ENCODE peak calls at places on chromosomes 2 and 18, in six cellular contexts. One of them, this sample, is unnamed. For H3K36me3, the result is how much of the 10 kb centered on the place peaks cover.

GRCh38 chr2:11807156-11808015 is 61.0 kb downstream of the LPIN1 start:
- DNase-seq in cardiac muscle cell: peak
- DNase-seq in GM23338: no peak
- DNase-seq in Karpas-422: no peak
- DNase-seq in adrenal gland: peak
- DNase-seq in fibroblast of lung: no peak
- DNase-seq in this sample: no peak

GRCh38 chr2:128367601-128368359 is 49.1 kb upstream of the HS6ST1 start:
- DNase-seq in cardiac muscle cell: no peak
- DNase-seq in GM23338: no peak
- DNase-seq in Karpas-422: no peak
- DNase-seq in adrenal gland: no peak
- DNase-seq in fibroblast of lung: no peak
- DNase-seq in this sample: peak

GRCh38 chr2:181953773-181954537 is 31.7 kb upstream of the PPP1R1C start:
- DNase-seq in cardiac muscle cell: peak
- DNase-seq in GM23338: peak
- DNase-seq in Karpas-422: peak
- DNase-seq in adrenal gland: peak
- DNase-seq in fibroblast of lung: peak
- DNase-seq in this sample: peak

GRCh38 chr2:159177957-159178356 is 108.5 kb downstream of the WDSUB1 start:
- DNase-seq in cardiac muscle cell: no peak
- DNase-seq in GM23338: peak
- DNase-seq in Karpas-422: no peak
- DNase-seq in adrenal gland: no peak
- DNase-seq in fibroblast of lung: no peak
- DNase-seq in this sample: no peak

GRCh38 chr2:62456721-62457539 is 49.1 kb downstream of the TMEM17 start:
- DNase-seq in cardiac muscle cell: peak
- DNase-seq in GM23338: peak
- DNase-seq in Karpas-422: peak
- DNase-seq in adrenal gland: peak
- DNase-seq in fibroblast of lung: peak
- DNase-seq in this sample: peak

GRCh38 chr18:32909798-32910561 is 137.2 kb upstream of the KLHL14 start:
- DNase-seq in cardiac muscle cell: no peak
- DNase-seq in GM23338: no peak
- DNase-seq in Karpas-422: peak
- DNase-seq in adrenal gland: no peak
- DNase-seq in fibroblast of lung: no peak
- DNase-seq in this sample: no peak

GRCh38 chr2:2271471-2271941 is 59.6 kb downstream of the MYT1L start:
- DNase-seq in cardiac muscle cell: no peak
- DNase-seq in GM23338: no peak
- DNase-seq in Karpas-422: no peak
- DNase-seq in adrenal gland: peak
- DNase-seq in fibroblast of lung: peak
- DNase-seq in this sample: no peak

GRCh38 chr18:31511098-31511497 is 13.1 kb downstream of the DSG2 start:
- DNase-seq in cardiac muscle cell: no peak
- DNase-seq in GM23338: no peak
- DNase-seq in Karpas-422: peak
- DNase-seq in adrenal gland: no peak
- DNase-seq in fibroblast of lung: no peak
- DNase-seq in this sample: no peak

GRCh38 chr2:221961561-221961960 is 337.2 kb downstream of the PAX3 start:
- DNase-seq in cardiac muscle cell: no peak
- DNase-seq in GM23338: no peak
- DNase-seq in Karpas-422: no peak
- DNase-seq in adrenal gland: no peak
- DNase-seq in fibroblast of lung: no peak
- DNase-seq in this sample: no peak

GRCh38 chr2:204187513-204188088 is 251.0 kb downstream of the ICOS start:
- DNase-seq in cardiac muscle cell: no peak
- DNase-seq in GM23338: no peak
- DNase-seq in Karpas-422: no peak
- DNase-seq in adrenal gland: no peak
- DNase-seq in fibroblast of lung: no peak
- DNase-seq in this sample: no peak

GRCh38 chr2:174939046-174939445 is 66.1 kb downstream of the CHN1 start:
- DNase-seq in cardiac muscle cell: no peak
- DNase-seq in GM23338: no peak
- DNase-seq in Karpas-422: no peak
- DNase-seq in adrenal gland: no peak
- DNase-seq in fibroblast of lung: peak
- DNase-seq in this sample: no peak

GRCh38 chr2:199602271-199602895 is 144.6 kb upstream of the SATB2 start:
- DNase-seq in cardiac muscle cell: no peak
- DNase-seq in GM23338: peak
- DNase-seq in Karpas-422: no peak
- DNase-seq in adrenal gland: no peak
- DNase-seq in fibroblast of lung: peak
- DNase-seq in this sample: peak

GRCh38 chr18:78487649-78488048 is 492.0 kb upstream of the SALL3 start:
- DNase-seq in cardiac muscle cell: no peak
- DNase-seq in GM23338: no peak
- DNase-seq in Karpas-422: no peak
- DNase-seq in adrenal gland: peak
- DNase-seq in fibroblast of lung: no peak
- DNase-seq in this sample: no peak

GRCh38 chr2:23926289-23926749 is 604 bp downstream of the ATAD2B start:
- DNase-seq in cardiac muscle cell: peak
- DNase-seq in GM23338: peak
- DNase-seq in Karpas-422: peak
- DNase-seq in adrenal gland: no peak
- DNase-seq in fibroblast of lung: no peak
- DNase-seq in this sample: peak

GRCh38 chr2:239300871-239301742 is 99.7 kb downstream of the HDAC4 start:
- DNase-seq in cardiac muscle cell: no peak
- DNase-seq in GM23338: no peak
- DNase-seq in Karpas-422: no peak
- DNase-seq in adrenal gland: peak
- DNase-seq in fibroblast of lung: no peak
- DNase-seq in this sample: no peak

GRCh38 chr2:120497261-120497977 is 151.5 kb downstream of the INHBB start:
- DNase-seq in cardiac muscle cell: no peak
- DNase-seq in GM23338: no peak
- DNase-seq in Karpas-422: no peak
- DNase-seq in adrenal gland: no peak
- DNase-seq in fibroblast of lung: no peak
- DNase-seq in this sample: no peak

GRCh38 chr18:62566199-62566598 is 43.4 kb downstream of the ZCCHC2 start:
- DNase-seq in cardiac muscle cell: peak
- DNase-seq in GM23338: peak
- DNase-seq in Karpas-422: no peak
- DNase-seq in adrenal gland: peak
- DNase-seq in fibroblast of lung: peak
- DNase-seq in this sample: peak

GRCh38 chr2:128444044-128444771 is 125.5 kb upstream of the HS6ST1 start:
- DNase-seq in cardiac muscle cell: no peak
- DNase-seq in GM23338: no peak
- DNase-seq in Karpas-422: no peak
- DNase-seq in adrenal gland: peak
- DNase-seq in fibroblast of lung: no peak
- DNase-seq in this sample: no peak

GRCh38 chr18:58100154-58100553 is 56.1 kb downstream of the NEDD4L start:
- DNase-seq in cardiac muscle cell: no peak
- DNase-seq in GM23338: no peak
- DNase-seq in Karpas-422: no peak
- DNase-seq in adrenal gland: no peak
- DNase-seq in fibroblast of lung: no peak
- DNase-seq in this sample: no peak

GRCh38 chr2:177056540-177056939 is 156.1 kb upstream of the HNRNPA3 start:
- DNase-seq in cardiac muscle cell: no peak
- DNase-seq in GM23338: peak
- DNase-seq in Karpas-422: no peak
- DNase-seq in adrenal gland: no peak
- DNase-seq in fibroblast of lung: no peak
- DNase-seq in this sample: no peak

GRCh38 chr2:150388289-150388625 is 99.2 kb downstream of the RND3 start:
- DNase-seq in cardiac muscle cell: no peak
- DNase-seq in GM23338: no peak
- DNase-seq in Karpas-422: no peak
- DNase-seq in adrenal gland: no peak
- DNase-seq in fibroblast of lung: no peak
- DNase-seq in this sample: no peak

GRCh38 chr18:489244-490023 is 11.1 kb downstream of the COLEC12 start:
- DNase-seq in cardiac muscle cell: no peak
- DNase-seq in GM23338: no peak
- DNase-seq in Karpas-422: no peak
- DNase-seq in adrenal gland: no peak
- DNase-seq in fibroblast of lung: peak
- DNase-seq in this sample: no peak

GRCh38 chr2:10448208-10448645 is at the start of gene ODC1:
- DNase-seq in cardiac muscle cell: peak
- DNase-seq in GM23338: peak
- DNase-seq in Karpas-422: peak
- DNase-seq in adrenal gland: peak
- DNase-seq in fibroblast of lung: peak
- DNase-seq in this sample: peak

GRCh38 chr2:49042510-49042909 is 111.8 kb downstream of the FSHR start:
- DNase-seq in cardiac muscle cell: no peak
- DNase-seq in GM23338: no peak
- DNase-seq in Karpas-422: no peak
- DNase-seq in adrenal gland: no peak
- DNase-seq in fibroblast of lung: no peak
- DNase-seq in this sample: no peak

GRCh38 chr2:200130762-200131166 is 175.4 kb downstream of the MAIP1 start:
- DNase-seq in cardiac muscle cell: no peak
- DNase-seq in GM23338: no peak
- DNase-seq in Karpas-422: no peak
- DNase-seq in adrenal gland: no peak
- DNase-seq in fibroblast of lung: peak
- DNase-seq in this sample: no peak

GRCh38 chr2:36376992-36377738 is 21.6 kb downstream of the CRIM1 start:
- DNase-seq in cardiac muscle cell: peak
- DNase-seq in GM23338: peak
- DNase-seq in Karpas-422: no peak
- DNase-seq in adrenal gland: no peak
- DNase-seq in fibroblast of lung: no peak
- DNase-seq in this sample: no peak

GRCh38 chr18:30675072-30675471 is 367.5 kb downstream of the DSC3 start:
- DNase-seq in cardiac muscle cell: no peak
- DNase-seq in GM23338: no peak
- DNase-seq in Karpas-422: no peak
- DNase-seq in adrenal gland: no peak
- DNase-seq in fibroblast of lung: no peak
- DNase-seq in this sample: no peak

GRCh38 chr2:112480540-112481049 is 1.4 kb upstream of the TTL start:
- DNase-seq in cardiac muscle cell: no peak
- DNase-seq in GM23338: peak
- DNase-seq in Karpas-422: peak
- DNase-seq in adrenal gland: no peak
- DNase-seq in fibroblast of lung: no peak
- DNase-seq in this sample: peak

GRCh38 chr2:2057125-2057721 is 273.9 kb downstream of the MYT1L start:
- DNase-seq in cardiac muscle cell: no peak
- DNase-seq in GM23338: peak
- DNase-seq in Karpas-422: peak
- DNase-seq in adrenal gland: peak
- DNase-seq in fibroblast of lung: no peak
- DNase-seq in this sample: peak

DNA sequence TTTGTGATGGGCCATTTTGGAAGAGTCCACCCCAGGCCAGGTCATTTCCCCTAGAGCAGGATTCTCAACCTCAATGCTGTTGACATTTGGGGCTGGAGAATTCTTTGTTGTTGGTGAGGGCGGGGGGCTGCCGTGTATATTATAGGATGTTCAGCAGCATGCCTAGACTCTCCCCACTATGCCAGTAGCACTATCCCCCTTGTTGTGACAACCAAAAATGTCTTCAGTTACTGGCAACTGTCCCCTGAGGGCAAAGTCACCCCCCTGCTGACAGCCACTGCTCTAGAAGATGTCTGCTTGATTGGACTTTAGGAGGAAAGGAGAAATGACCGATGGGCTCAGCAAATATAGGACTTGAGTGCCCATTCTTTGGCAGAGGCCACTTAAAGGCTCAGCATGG is 61.0 kb upstream of the MCFD2 start:
- DNase-seq in cardiac muscle cell: no peak
- DNase-seq in GM23338: no peak
- DNase-seq in Karpas-422: peak
- DNase-seq in adrenal gland: no peak
- DNase-seq in fibroblast of lung: no peak
- DNase-seq in this sample: no peak
- H3K36me3 ChIP-seq in cardiac muscle cell: under half
- H3K36me3 ChIP-seq in GM23338: under half
- H3K36me3 ChIP-seq in Karpas-422: under half
- H3K36me3 ChIP-seq in adrenal gland: under half
- H3K36me3 ChIP-seq in fibroblast of lung: under half
- H3K36me3 ChIP-seq in this sample: under half

DNA sequence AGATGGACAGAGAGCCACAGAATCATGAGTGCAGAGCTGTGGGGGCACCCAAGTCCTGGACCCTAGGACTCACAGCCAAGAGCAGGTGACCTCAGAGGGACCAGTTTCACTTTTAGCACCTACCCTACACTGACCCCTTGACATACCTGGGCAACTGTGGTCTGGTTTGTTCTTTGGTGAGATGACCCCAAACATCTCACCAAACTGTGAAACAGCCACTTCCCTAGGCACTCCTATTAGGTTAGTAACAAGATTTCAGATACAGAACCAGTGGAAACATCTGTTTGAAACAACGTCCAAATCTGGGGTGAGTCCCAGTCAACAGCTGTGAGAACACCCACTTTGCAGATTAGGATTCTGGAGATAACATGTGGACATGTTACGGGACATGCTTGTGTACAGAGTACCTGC is 1.9 kb upstream of the ZFP36L2 start:
- DNase-seq in cardiac muscle cell: no peak
- DNase-seq in GM23338: no peak
- DNase-seq in Karpas-422: no peak
- DNase-seq in adrenal gland: no peak
- DNase-seq in fibroblast of lung: peak
- DNase-seq in this sample: no peak
- H3K4me3 ChIP-seq in cardiac muscle cell: no peak
- H3K4me3 ChIP-seq in GM23338: peak
- H3K4me3 ChIP-seq in Karpas-422: peak
- H3K4me3 ChIP-seq in adrenal gland: no peak
- H3K4me3 ChIP-seq in fibroblast of lung: no peak
- H3K4me3 ChIP-seq in this sample: no peak

DNA sequence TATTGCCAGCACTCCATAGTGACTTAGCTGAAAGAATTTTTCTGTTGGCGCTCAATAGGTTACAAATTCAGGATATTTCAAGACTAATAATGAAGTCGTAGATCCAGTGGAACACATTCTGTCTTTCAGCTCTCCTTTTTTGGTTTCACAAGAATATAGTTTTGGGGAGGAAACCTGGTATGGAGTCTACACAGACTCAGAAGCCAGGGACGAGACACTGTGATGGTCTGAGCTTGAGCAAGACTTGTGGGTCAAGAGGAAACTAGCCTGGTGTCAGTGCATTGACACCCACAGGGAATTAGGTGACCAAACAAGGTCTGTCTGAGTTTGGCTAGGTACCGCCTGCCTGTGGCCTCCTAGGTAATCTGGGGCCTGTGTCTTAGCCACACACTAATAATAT is 26.9 kb downstream of the ARL4C start:
- DNase-seq in cardiac muscle cell: no peak
- DNase-seq in GM23338: no peak
- DNase-seq in Karpas-422: no peak
- DNase-seq in adrenal gland: no peak
- DNase-seq in fibroblast of lung: no peak
- DNase-seq in this sample: no peak
- H3K27ac ChIP-seq in cardiac muscle cell: no peak
- H3K27ac ChIP-seq in GM23338: no peak
- H3K27ac ChIP-seq in Karpas-422: no peak
- H3K27ac ChIP-seq in adrenal gland: no peak
- H3K27ac ChIP-seq in fibroblast of lung: no peak
- H3K27ac ChIP-seq in this sample: no peak

GRCh38 chr2:28400434-28400833 is 7.8 kb downstream of the FOSL2 start:
- DNase-seq in cardiac muscle cell: no peak
- DNase-seq in GM23338: no peak
- DNase-seq in Karpas-422: no peak
- DNase-seq in adrenal gland: no peak
- DNase-seq in fibroblast of lung: no peak
- DNase-seq in this sample: no peak
- H3K36me3 ChIP-seq in cardiac muscle cell: under half
- H3K36me3 ChIP-seq in GM23338: under half
- H3K36me3 ChIP-seq in Karpas-422: under half
- H3K36me3 ChIP-seq in adrenal gland: under half
- H3K36me3 ChIP-seq in fibroblast of lung: under half
- H3K36me3 ChIP-seq in this sample: under half

This sample was measured in thyroid gland.